ENCODE peak calls at places on chromosomes 11 and 22, in seven cellular contexts. T, R, X, U, F, H and J are unnamed samples.

GRCh38 chr11:66543263-66544107 is 2.4 kb downstream of the ZDHHC24 start:
- DNase-seq in T (peak), R (no peak), X (peak), U (no peak), F (no peak), H (peak), J (peak)

GRCh38 chr11:1397146-1397861 is 7.6 kb downstream of the BRSK2 start:
- DNase-seq in T (no peak), R (no peak), X (no peak), U (no peak), F (no peak), H (no peak), J (no peak)

GRCh38 chr22:41096391-41096790 is 4.0 kb downstream of the EP300 start:
- DNase-seq in T (no peak), R (no peak), X (no peak), U (no peak), F (no peak), H (no peak), J (no peak)

GRCh38 chr22:42613869-42614268 is 814 bp downstream of the POLDIP3 start:
- DNase-seq in T (no peak), R (no peak), X (no peak), U (no peak), F (no peak), H (no peak), J (no peak)

GRCh38 chr22:39666495-39666894 is 95.9 kb downstream of the CACNA1I start:
- DNase-seq in T (no peak), R (no peak), X (no peak), U (no peak), F (no peak), H (no peak), J (no peak)

GRCh38 chr22:44181912-44182590 is 1.3 kb downstream of the PARVG start:
- DNase-seq in T (no peak), R (no peak), X (no peak), U (no peak), F (no peak), H (no peak), J (peak)

GRCh38 chr22:26579331-26579886 is 10.5 kb downstream of the TPST2 start:
- DNase-seq in T (no peak), R (no peak), X (peak), U (peak), F (no peak), H (peak), J (no peak)

GRCh38 chr11:113407163-113407562 is 19.6 kb downstream of the ANKK1 start:
- DNase-seq in T (no peak), R (no peak), X (no peak), U (no peak), F (no peak), H (no peak), J (no peak)

GRCh38 chr11:120632579-120632978 is 121.0 kb downstream of the GRIK4 start:
- DNase-seq in T (no peak), R (no peak), X (no peak), U (no peak), F (no peak), H (no peak), J (no peak)

GRCh38 chr22:47071812-47072641 is 309.6 kb downstream of the TBC1D22A start:
- DNase-seq in T (no peak), R (no peak), X (no peak), U (no peak), F (no peak), H (no peak), J (no peak)

GRCh38 chr11:73372371-73372993 is 3.7 kb upstream of the RELT start:
- DNase-seq in T (no peak), R (peak), X (no peak), U (no peak), F (no peak), H (no peak), J (no peak)

GRCh38 chr22:41499624-41500280 is 30.8 kb downstream of the ACO2 start:
- DNase-seq in T (no peak), R (no peak), X (no peak), U (no peak), F (no peak), H (no peak), J (no peak)

GRCh38 chr11:92253945-92254344 is 29.3 kb downstream of the FAT3 start:
- DNase-seq in T (no peak), R (no peak), X (no peak), U (no peak), F (no peak), H (no peak), J (no peak)

GRCh38 chr11:121535122-121535796 is 82.5 kb upstream of the SORL1-AS1 start:
- DNase-seq in T (no peak), R (peak), X (no peak), U (no peak), F (no peak), H (no peak), J (no peak)

GRCh38 chr22:31995046-31995445 is 48.0 kb upstream of the SLC5A1 start:
- DNase-seq in T (no peak), R (no peak), X (no peak), U (no peak), F (no peak), H (no peak), J (no peak)

GRCh38 chr11:68373189-68373809 is 60.9 kb downstream of the LRP5 start:
- DNase-seq in T (no peak), R (no peak), X (no peak), U (no peak), F (no peak), H (no peak), J (no peak)

GRCh38 chr11:63880031-63880841 is 36.7 kb downstream of the RCOR2 start:
- DNase-seq in T (no peak), R (peak), X (no peak), U (no peak), F (no peak), H (no peak), J (no peak)

GRCh38 chr11:10197091-10197490 is 96.9 kb downstream of the SBF2 start:
- DNase-seq in T (no peak), R (no peak), X (no peak), U (no peak), F (no peak), H (no peak), J (no peak)

GRCh38 chr11:35121326-35121865 is 17.6 kb upstream of the CD44 start:
- DNase-seq in T (no peak), R (no peak), X (peak), U (no peak), F (no peak), H (no peak), J (no peak)

GRCh38 chr11:773830-774229 is 3.5 kb downstream of the GATD1 start:
- DNase-seq in T (no peak), R (no peak), X (no peak), U (no peak), F (no peak), H (no peak), J (no peak)

GRCh38 chr11:130475426-130476053 is 27.1 kb downstream of the ADAMTS15 start:
- DNase-seq in T (no peak), R (no peak), X (no peak), U (no peak), F (no peak), H (no peak), J (no peak)

GRCh38 chr11:6486938-6487337 is 5.6 kb downstream of the TIMM10B start:
- DNase-seq in T (no peak), R (no peak), X (no peak), U (no peak), F (no peak), H (no peak), J (no peak)

GRCh38 chr11:130897262-130898182 is 18.8 kb downstream of the SNX19 start:
- DNase-seq in T (no peak), R (peak), X (no peak), U (no peak), F (no peak), H (no peak), J (no peak)